ENCODE peak calls at places on chromosomes 16 and 17, in five cellular contexts. J, W, Y, P and K are unnamed samples.

GRCh38 chr16:28316056-28316455 is 23.7 kb downstream of the SBK1 start:
- DNase-seq in J (no peak), W (no peak), Y (no peak), P (no peak), K (no peak)

GRCh38 chr17:66673668-66674276 is 161.1 kb upstream of the CACNG5 start:
- DNase-seq in J (peak), W (peak), Y (peak), P (peak), K (peak)

GRCh38 chr16:53052519-53053501 is at the start of gene CHD9NB:
- DNase-seq in J (peak), W (peak), Y (peak), P (peak), K (peak)

GRCh38 chr16:52861614-52862022 is 191.1 kb downstream of the CHD9NB start:
- DNase-seq in J (no peak), W (peak), Y (no peak), P (no peak), K (no peak)

GRCh38 chr17:32496348-32497078 is 9.7 kb downstream of the CDK5R1 start:
- DNase-seq in J (peak), W (peak), Y (no peak), P (peak), K (peak)

GRCh38 chr17:82851381-82851780 is 11.6 kb upstream of the ZNF750 start:
- DNase-seq in J (no peak), W (no peak), Y (no peak), P (no peak), K (no peak)

GRCh38 chr16:53504161-53504663 is 1.2 kb upstream of the AKTIP start:
- DNase-seq in J (no peak), W (peak), Y (peak), P (peak), K (no peak)

GRCh38 chr16:89172901-89173628 is 1.5 kb downstream of the CDH15 start:
- DNase-seq in J (no peak), W (no peak), Y (no peak), P (no peak), K (no peak)

GRCh38 chr17:39069114-39069756 is 82.2 kb downstream of the PLXDC1 start:
- DNase-seq in J (no peak), W (peak), Y (peak), P (peak), K (no peak)

GRCh38 chr17:81329279-81329926 is 34.3 kb upstream of the SLC38A10 start:
- DNase-seq in J (peak), W (peak), Y (peak), P (peak), K (peak)

GRCh38 chr16:30571444-30572322 is at the start of gene ZNF688:
- DNase-seq in J (peak), W (peak), Y (peak), P (peak), K (no peak)

GRCh38 chr17:10192963-10193362 is 5.4 kb downstream of the GAS7 start:
- DNase-seq in J (peak), W (peak), Y (no peak), P (peak), K (no peak)

GRCh38 chr17:58052951-58053715 is 30.1 kb upstream of the DYNLL2 start:
- DNase-seq in J (no peak), W (no peak), Y (no peak), P (no peak), K (no peak)

GRCh38 chr17:46135879-46136562 is 57.2 kb downstream of the KANSL1 start:
- DNase-seq in J (no peak), W (no peak), Y (no peak), P (no peak), K (no peak)

GRCh38 chr17:6178959-6179358 is 108.8 kb downstream of the WSCD1 start:
- DNase-seq in J (no peak), W (peak), Y (no peak), P (no peak), K (no peak)

GRCh38 chr17:1111599-1112443 is 68.0 kb downstream of the ABR start:
- DNase-seq in J (peak), W (peak), Y (no peak), P (no peak), K (no peak)

GRCh38 chr16:10870808-10871156 is 6.2 kb upstream of the CIITA start:
- DNase-seq in J (no peak), W (no peak), Y (no peak), P (no peak), K (no peak)

GRCh38 chr16:1003551-1004347 is 22.2 kb downstream of the SOX8 start:
- DNase-seq in J (no peak), W (peak), Y (no peak), P (peak), K (no peak)

GRCh38 chr17:10099051-10099571 is 99.3 kb downstream of the GAS7 start:
- DNase-seq in J (no peak), W (peak), Y (no peak), P (peak), K (no peak)

GRCh38 chr17:63973930-63974593 is 1.3 kb upstream of the SCN4A start:
- DNase-seq in J (no peak), W (no peak), Y (no peak), P (peak), K (peak)

GRCh38 chr17:3887811-3888210 is 5.0 kb downstream of the CAMKK1 start:
- DNase-seq in J (no peak), W (no peak), Y (no peak), P (no peak), K (no peak)

DNA sequence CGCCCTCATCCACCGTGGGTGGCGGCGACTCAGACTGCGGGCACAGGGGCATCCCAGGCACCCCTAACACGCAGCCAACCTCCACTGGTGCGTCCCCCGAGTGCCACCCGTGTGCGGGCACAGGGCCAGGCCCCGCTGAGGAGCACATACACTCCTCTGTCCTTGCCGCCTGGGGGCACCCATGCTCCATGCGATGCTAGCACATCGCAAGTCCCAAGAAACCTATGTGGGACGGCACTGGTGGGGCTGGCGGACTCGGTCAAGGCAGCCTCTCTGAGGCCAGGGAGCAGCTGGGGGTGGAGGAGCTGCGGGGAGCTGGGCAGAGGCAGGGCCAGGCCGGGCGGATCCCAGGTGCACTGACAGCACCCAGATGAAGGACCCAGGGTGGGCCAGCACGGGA is 4.0 kb downstream of the ZNF598 start:
- DNase-seq in J (no peak), W (no peak), Y (no peak), P (no peak), K (no peak)
- TF ChIP-seq CTCF in J (no peak), W (no peak), Y (no peak), P (no peak), K (no peak)

GRCh38 chr17:29253037-29253436 is 6.4 kb downstream of the CRYBA1 start:
- DNase-seq in J (no peak), W (no peak), Y (no peak), P (no peak), K (no peak)
- TF ChIP-seq CTCF in J (no peak), W (peak), Y (no peak), P (no peak), K (no peak)

GRCh38 chr16:67862623-67863583 is 9.9 kb upstream of the EDC4 start:
- DNase-seq in J (no peak), W (peak), Y (no peak), P (peak), K (no peak)

GRCh38 chr16:67868290-67868689 is 4.6 kb upstream of the EDC4 start:
- DNase-seq in J (no peak), W (no peak), Y (no peak), P (no peak), K (no peak)

GRCh38 chr16:67864594-67864993 is 8.3 kb upstream of the EDC4 start:
- DNase-seq in J (no peak), W (no peak), Y (no peak), P (no peak), K (no peak)

GRCh38 chr16:67861877-67862276 is 11.0 kb upstream of the EDC4 start:
- DNase-seq in J (no peak), W (no peak), Y (no peak), P (no peak), K (no peak)

GRCh38 chr16:67865318-67865717 is 7.5 kb upstream of the EDC4 start:
- DNase-seq in J (no peak), W (peak), Y (no peak), P (peak), K (no peak)
- TF ChIP-seq CTCF in J (peak), W (peak), Y (peak), P (peak), K (peak)

GRCh38 chr16:81701296-81701970 is 77.7 kb upstream of the PLCG2 start:
- DNase-seq in J (no peak), W (no peak), Y (no peak), P (no peak), K (no peak)
- TF ChIP-seq CTCF in J (no peak), W (no peak), Y (no peak), P (no peak), K (no peak)

GRCh38 chr17:54749157-54749556 is 151.5 kb upstream of the TOM1L1 start:
- DNase-seq in J (no peak), W (no peak), Y (no peak), P (no peak), K (no peak)

GRCh38 chr17:54754560-54754959 is 146.1 kb upstream of the TOM1L1 start:
- DNase-seq in J (no peak), W (no peak), Y (no peak), P (no peak), K (no peak)
- TF ChIP-seq CTCF in J (no peak), W (no peak), Y (no peak), P (no peak), K (peak)

DNA sequence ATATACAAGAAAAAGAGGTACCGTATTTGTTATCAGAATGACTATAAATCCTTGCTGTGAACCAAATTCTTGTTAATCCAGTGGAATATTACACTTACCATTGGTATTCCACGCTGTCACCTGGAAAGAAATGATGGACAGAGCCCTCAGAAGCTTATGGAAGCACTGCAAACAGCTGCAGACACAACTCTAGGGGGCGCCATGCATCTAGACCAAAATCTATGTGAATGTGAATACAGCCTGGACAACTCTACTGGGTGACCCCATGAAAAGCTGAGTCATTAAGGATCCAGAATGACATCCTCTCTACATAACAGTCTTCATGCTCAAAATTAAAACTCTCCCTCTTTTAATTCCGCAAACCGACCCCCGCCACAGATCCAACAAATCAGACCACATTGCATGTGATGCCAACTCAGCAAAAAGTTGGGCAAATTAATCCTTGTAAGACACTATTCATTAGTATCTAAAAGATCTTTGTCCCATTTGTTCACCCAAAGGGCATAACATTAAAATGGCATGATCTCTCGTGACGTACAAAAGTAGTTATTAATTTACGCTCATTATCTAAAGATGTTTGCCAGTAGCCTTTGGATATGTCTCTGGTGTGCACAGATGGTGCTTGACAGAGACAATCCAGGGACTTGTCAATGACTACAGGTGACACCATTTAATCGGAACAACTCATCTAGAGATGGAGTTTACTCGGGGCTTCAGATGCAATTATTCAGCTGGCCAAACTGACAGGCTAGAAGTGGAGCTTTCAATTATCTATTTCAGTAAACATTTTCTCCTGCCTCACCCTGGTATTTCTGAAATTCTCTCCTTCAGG is 552.7 kb upstream of the PSMD7 start:
- DNase-seq in J (no peak), W (no peak), Y (no peak), P (no peak), K (no peak)
- TF ChIP-seq CTCF in J (no peak), W (no peak), Y (no peak), P (no peak), K (peak)

DNA sequence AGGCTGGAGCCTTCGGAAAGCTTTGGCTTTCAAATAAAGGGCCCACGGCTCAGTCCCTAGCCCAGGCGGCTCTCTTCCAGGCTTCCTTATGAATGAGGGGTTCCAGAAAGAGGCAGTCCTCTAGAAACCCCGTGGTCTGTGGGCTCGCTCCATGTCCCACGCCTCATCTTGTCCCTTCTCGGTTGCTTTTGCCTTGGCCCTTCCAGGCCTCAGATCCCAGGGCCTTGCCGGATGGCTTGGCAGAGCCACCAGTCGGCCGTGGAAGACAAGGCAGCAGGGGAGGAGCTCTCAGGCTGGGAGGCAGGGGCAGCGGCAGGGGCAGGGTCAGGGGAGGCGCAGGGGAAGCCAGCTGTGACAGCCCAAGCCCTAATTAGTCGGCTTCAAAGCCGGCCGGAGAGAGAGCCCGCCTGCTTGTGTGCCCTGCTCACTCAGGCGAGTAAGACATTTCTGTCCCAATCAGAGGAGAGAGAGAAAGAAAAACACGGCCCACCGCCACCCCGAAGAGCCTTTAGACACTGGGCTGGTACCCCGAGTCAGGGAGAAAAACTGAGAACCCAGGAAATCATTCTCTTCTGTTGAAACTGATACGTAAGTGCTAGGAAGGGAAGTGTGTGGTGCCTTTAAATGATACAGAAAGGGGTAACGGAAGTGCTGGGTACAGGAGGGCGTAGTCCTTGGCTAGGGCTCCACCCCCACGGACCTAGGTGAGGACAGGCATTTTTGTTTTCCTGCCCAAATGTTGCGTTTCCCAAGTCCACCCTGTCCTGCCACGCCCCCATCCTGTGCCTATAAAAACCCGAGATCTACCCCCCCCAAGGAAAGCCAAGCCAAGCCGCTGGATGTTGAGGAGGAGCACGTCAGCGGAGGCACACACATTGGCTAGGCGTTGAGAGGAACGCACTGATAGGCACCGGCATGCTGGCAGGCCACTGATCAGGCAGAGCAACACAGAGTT is 27.8 kb upstream of the MEIOC start:
- DNase-seq in J (no peak), W (peak), Y (no peak), P (no peak), K (no peak)
- TF ChIP-seq CTCF in J (no peak), W (no peak), Y (no peak), P (no peak), K (no peak)

GRCh38 chr16:21300309-21301167 is 22.4 kb upstream of the CRYM start:
- DNase-seq in J (peak), W (peak), Y (peak), P (peak), K (peak)

GRCh38 chr16:21301895-21302291 is 23.8 kb upstream of the CRYM start:
- DNase-seq in J (no peak), W (peak), Y (no peak), P (peak), K (no peak)

GRCh38 chr16:21302454-21302853 is 24.4 kb upstream of the CRYM start:
- DNase-seq in J (no peak), W (no peak), Y (no peak), P (peak), K (no peak)

GRCh38 chr16:21302898-21303528 is 24.9 kb upstream of the CRYM start:
- DNase-seq in J (peak), W (peak), Y (no peak), P (peak), K (peak)

DNA sequence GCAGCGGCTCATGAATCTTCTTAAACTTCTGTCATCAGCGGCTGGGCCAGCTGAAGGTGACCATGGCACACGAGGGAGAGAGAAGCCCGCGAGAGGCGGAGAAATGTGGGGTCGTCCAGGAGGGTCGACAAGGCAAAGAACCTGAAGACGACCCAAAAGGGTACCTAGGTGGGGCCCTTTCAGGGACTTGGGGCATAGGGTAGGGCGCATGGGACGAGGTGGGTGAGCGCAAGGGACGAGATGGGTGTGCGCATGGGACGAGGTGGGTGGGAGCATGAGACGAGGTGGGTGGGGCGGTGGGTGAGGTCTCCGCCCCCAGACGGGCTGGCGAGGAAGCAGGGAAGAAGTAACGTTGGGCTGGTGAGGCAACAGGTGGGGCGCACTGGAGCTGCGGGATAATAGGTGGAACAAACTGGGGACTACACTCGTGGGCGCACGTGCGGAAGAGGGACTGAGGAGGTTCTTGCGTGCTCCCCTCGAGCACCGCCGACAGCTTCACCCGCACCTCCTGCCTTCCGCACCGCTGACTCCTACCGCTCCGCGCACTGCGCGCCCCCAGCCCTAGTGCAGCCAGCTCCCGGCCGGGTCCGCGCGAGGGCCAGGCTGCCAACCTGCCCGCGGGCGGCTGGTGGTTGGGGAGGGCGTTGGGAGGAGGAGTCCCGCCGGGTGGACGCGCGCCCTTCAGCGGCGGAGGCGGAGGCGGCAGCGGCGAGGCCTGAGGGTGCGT is 23.2 kb upstream of the CRYM start:
- DNase-seq in J (no peak), W (peak), Y (peak), P (peak), K (peak)
- TF ChIP-seq CTCF in J (peak), W (peak), Y (no peak), P (peak), K (no peak)

GRCh38 chr17:73282629-73283028 is 20.9 kb upstream of the CPSF4L start:
- DNase-seq in J (no peak), W (no peak), Y (no peak), P (no peak), K (no peak)
- TF ChIP-seq CTCF in J (no peak), W (no peak), Y (no peak), P (no peak), K (no peak)